ENCODE peak calls at places on chromosome 10, in five cellular contexts. M, W, D, P and K are unnamed samples.

GRCh38 chr10:3570330-3570729 is 214.7 kb downstream of the KLF6 start:
- DNase-seq in M (no peak), W (no peak), D (no peak), P (no peak), K (no peak)

GRCh38 chr10:370222-370825 is 235.1 kb downstream of the ZMYND11 start:
- DNase-seq in M (no peak), W (peak; percentile 70), D (no peak), P (no peak), K (no peak)

GRCh38 chr10:57202356-57202755 is 841.3 kb upstream of the ZWINT start:
- DNase-seq in M (no peak), W (no peak), D (no peak), P (no peak), K (no peak)

GRCh38 chr10:22370320-22370719 is 25.0 kb downstream of the SPAG6 start:
- DNase-seq in M (no peak), W (no peak), D (no peak), P (no peak), K (no peak)

GRCh38 chr10:50367732-50368131 is 116.4 kb upstream of the ASAH2 start:
- DNase-seq in M (no peak), W (peak; percentile 49), D (no peak), P (peak; percentile 26), K (no peak)

GRCh38 chr10:116866066-116866465 is 16.8 kb downstream of the ENO4 start:
- DNase-seq in M (no peak), W (no peak), D (no peak), P (peak; percentile 72), K (no peak)

GRCh38 chr10:18647945-18648344 is 3.4 kb downstream of the NSUN6 start:
- DNase-seq in M (no peak), W (no peak), D (no peak), P (no peak), K (no peak)

GRCh38 chr10:107914450-107915276 is 750.2 kb upstream of the SORCS1 start:
- DNase-seq in M (no peak), W (no peak), D (no peak), P (no peak), K (no peak)

GRCh38 chr10:8321990-8322389 is 267.5 kb downstream of the GATA3 start:
- DNase-seq in M (no peak), W (no peak), D (no peak), P (no peak), K (no peak)

GRCh38 chr10:33333260-33334169 is 952 bp downstream of the NRP1 start:
- DNase-seq in M (no peak), W (peak; percentile 53), D (no peak), P (peak; percentile 63), K (no peak)

GRCh38 chr10:35536789-35537188 is 68.4 kb upstream of the GJD4 start:
- DNase-seq in M (no peak), W (no peak), D (no peak), P (no peak), K (no peak)

GRCh38 chr10:48496105-48496830 is 108.6 kb downstream of the ARHGAP22 start:
- DNase-seq in M (no peak), W (no peak), D (no peak), P (no peak), K (no peak)

GRCh38 chr10:77564781-77565589 is 72.6 kb downstream of the KCNMA1 start:
- DNase-seq in M (peak; percentile 90), W (peak; percentile 23), D (no peak), P (peak; percentile 37), K (no peak)

GRCh38 chr10:29588640-29589421 is 45.9 kb downstream of the SVIL start:
- DNase-seq in M (no peak), W (peak; percentile 59), D (no peak), P (no peak), K (no peak)

GRCh38 chr10:59757966-59758365 is 4.7 kb upstream of the MRLN start:
- DNase-seq in M (no peak), W (peak; percentile 95), D (no peak), P (peak; percentile 21), K (no peak)

GRCh38 chr10:29535778-29536459 is 98.9 kb downstream of the SVIL start:
- DNase-seq in M (no peak), W (peak; percentile 24), D (no peak), P (peak; percentile 33), K (no peak)

GRCh38 chr10:115827180-115827579 is 445.8 kb downstream of the GFRA1 start:
- DNase-seq in M (no peak), W (peak; percentile 84), D (no peak), P (no peak), K (no peak)

GRCh38 chr10:50400694-50401093 is 149.4 kb upstream of the ASAH2 start:
- DNase-seq in M (no peak), W (peak; percentile 21), D (no peak), P (no peak), K (no peak)

GRCh38 chr10:113576853-113577252 is 24.0 kb downstream of the HABP2 start:
- DNase-seq in M (peak; percentile 20), W (peak; percentile 31), D (no peak), P (peak; percentile 14), K (no peak)

GRCh38 chr10:126041804-126042231 is 145.5 kb downstream of the FANK1 start:
- DNase-seq in M (no peak), W (peak; percentile 65), D (peak; percentile 93), P (peak; percentile 38), K (peak; percentile 92)

GRCh38 chr10:3347413-3348147 is 175.0 kb upstream of the PITRM1 start:
- DNase-seq in M (no peak), W (no peak), D (no peak), P (no peak), K (no peak)